ENCODE peak calls at places on chromosomes 12 and 14, in four cellular contexts. U is brain microvascular endothelial cell, Y is psoas muscle, C is stomach. I is an unnamed sample.

GRCh38 chr12:46553911-46554310 is 181.3 kb upstream of the SLC38A2 start:
- DNase-seq in U (no peak), C (no peak), Y (no peak), I (no peak)

GRCh38 chr12:119659289-119659897 is 8.5 kb upstream of the PRKAB1 start:
- DNase-seq in Y (no peak), U (peak), C (no peak), I (no peak)

GRCh38 chr14:61188196-61188595 is 92.9 kb downstream of the TMEM30B start:
- DNase-seq in Y (peak), U (peak), C (no peak), I (peak)

GRCh38 chr14:45679852-45680251 is 426.9 kb upstream of the MIS18BP1 start:
- DNase-seq in U (peak), Y (no peak), C (no peak), I (no peak)

GRCh38 chr14:68862954-68863594 is 70.2 kb upstream of the ZFP36L1 start:
- DNase-seq in Y (peak), C (peak), U (peak), I (peak)

GRCh38 chr12:30450872-30451271 is 244.8 kb downstream of the IPO8 start:
- DNase-seq in Y (no peak), U (peak), C (no peak), I (no peak)

GRCh38 chr12:65533177-65533883 is 254.8 kb downstream of the MSRB3 start:
- DNase-seq in Y (no peak), C (no peak), U (no peak), I (no peak)

GRCh38 chr14:72611506-72611905 is 282.4 kb downstream of the DPF3 start:
- DNase-seq in U (no peak), Y (no peak), C (no peak), I (no peak)

GRCh38 chr14:46108228-46108627 is 543.4 kb downstream of the RPL10L start:
- DNase-seq in C (no peak), U (no peak), Y (no peak), I (no peak)

GRCh38 chr14:50677527-50678063 is 9.5 kb upstream of the SAV1 start:
- DNase-seq in C (no peak), Y (no peak), U (peak), I (no peak)

GRCh38 chr12:117085318-117085947 is 13.8 kb downstream of the TESC start:
- DNase-seq in Y (no peak), U (no peak), C (no peak), I (no peak)

GRCh38 chr14:68884031-68885030 is 91.5 kb upstream of the ZFP36L1 start:
- DNase-seq in U (peak), Y (peak), C (no peak), I (peak)

GRCh38 chr14:72701610-72702009 is 192.3 kb downstream of the DPF3 start:
- DNase-seq in C (no peak), U (no peak), Y (no peak), I (peak)

GRCh38 chr12:56863789-56864188 is 70.4 kb downstream of the SDR9C7 start:
- DNase-seq in U (no peak), C (no peak), Y (no peak), I (no peak)

GRCh38 chr14:68145539-68145938 is 326.0 kb downstream of the RAD51B start:
- DNase-seq in Y (no peak), C (no peak), U (no peak), I (no peak)

GRCh38 chr12:76927170-76927784 is 48.5 kb upstream of the CSRP2 start:
- DNase-seq in U (peak), C (peak), Y (no peak), I (peak)

DNA sequence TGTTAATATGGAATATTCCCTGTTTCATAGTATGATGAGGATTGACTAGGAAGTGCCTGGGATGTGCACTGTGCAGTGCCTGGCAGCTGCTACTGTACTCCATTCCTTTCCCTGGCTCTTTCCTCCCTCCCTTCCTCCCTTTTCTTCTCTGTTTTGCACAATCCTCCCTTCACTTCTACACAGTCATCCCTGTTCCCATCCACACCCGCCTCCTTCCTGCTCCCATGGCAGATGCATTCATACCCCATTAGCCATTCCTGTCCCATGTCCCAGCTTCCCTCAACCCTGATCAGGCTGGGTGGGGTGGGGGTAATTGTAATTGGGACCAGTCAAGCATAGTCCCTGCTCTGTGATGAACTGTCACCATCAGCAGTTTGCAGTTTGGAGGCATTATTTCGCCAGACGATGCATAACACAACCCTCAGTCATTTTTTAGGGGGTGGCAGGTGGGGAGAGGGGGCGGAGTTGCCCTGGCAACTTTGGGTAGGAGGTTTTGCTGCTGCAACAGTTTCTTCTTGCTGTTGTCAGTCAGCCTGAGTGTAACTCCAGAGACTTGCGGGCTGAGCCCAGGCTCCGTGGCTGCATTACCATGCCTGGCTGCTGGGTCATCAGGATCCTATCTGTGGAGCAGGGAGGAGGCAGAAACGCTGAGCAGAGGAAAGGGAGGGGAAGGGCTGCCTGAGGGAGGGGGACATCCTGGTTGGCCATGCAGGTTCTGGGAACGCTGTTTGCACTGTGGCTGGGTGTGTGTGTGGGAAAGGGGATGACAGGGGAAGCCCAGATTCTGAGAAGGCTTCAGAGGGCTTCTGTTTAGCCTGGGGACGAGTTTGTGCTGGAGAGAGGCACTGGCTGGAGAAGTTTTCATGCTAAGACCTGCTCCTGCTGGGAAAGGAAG is 4.1 kb upstream of the KRT84 start:
- DNase-seq in Y (no peak), U (no peak), C (no peak), I (no peak)
- H3K27ac ChIP-seq in Y (no peak), U (no peak), C (no peak), I (no peak)

DNA sequence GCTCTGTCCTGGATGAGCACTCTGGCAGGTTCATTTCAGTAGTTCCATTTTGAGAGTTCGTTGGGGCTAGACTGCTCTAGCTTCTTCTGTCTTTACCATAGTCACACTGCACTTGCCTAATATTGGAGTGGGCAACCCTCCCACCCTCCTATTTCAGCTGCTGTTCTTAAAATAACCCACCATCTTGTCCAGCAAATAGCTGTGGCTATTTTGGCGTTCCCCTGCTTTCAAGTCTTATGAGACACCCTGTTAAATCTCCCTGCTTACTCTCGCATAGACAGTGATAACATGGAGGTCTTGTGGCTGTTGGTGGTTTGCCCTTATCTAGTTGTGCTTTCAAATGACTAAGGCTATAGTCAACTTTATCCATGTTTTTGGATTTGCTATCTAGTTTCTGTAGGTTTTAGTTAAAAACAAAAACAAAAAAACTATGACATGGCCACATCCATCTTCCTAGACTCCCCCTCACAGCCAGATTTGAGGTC is 65.5 kb downstream of the LRP6 start:
- DNase-seq in C (no peak), U (peak), Y (no peak), I (no peak)
- H3K27ac ChIP-seq in C (no peak), U (no peak), Y (peak), I (peak)

GRCh38 chr14:59678352-59678751 is 101.7 kb upstream of the CCDC175 start:
- DNase-seq in Y (no peak), U (no peak), C (no peak), I (no peak)
- H3K27ac ChIP-seq in Y (no peak), U (no peak), C (no peak), I (no peak)

DNA sequence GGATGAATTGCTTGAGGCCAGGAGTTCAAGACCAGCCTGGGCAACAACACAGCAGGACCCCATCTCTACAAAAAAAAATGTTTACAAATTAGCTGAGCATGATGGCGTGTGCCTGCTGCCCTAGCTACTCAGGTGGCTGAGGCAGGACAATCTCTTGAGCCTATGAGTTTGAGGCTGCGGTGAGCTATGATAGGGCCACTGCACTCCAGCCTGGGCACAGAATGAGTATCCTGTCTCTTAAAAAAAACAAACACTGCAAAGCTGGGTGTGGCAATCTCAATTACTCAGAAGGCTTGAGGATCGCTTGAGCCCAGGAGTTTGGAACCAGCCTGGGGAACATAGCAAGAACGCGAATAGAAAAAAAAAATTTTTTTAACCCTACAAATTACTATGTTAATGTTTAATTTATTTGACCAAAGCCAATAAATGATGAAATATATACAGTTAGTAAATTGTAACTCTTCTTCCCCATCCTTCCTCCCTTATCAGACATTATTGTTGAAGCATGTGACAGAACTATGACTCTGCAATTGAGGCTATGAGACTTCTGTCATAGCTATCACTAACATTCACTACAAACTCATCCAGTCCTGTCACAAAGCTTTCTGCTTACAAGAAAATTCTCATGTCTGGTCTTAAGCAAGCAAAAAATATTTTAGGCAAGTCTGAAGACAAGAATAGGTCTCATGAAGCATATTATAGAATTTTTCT is 9.8 kb downstream of the BTBD7 start:
- DNase-seq in U (no peak), C (no peak), Y (no peak), I (no peak)
- H3K27ac ChIP-seq in U (no peak), C (no peak), Y (no peak), I (no peak)

GRCh38 chr14:100402631-100403030 is 79.5 kb downstream of the SLC25A47 start:
- DNase-seq in C (no peak), Y (no peak), U (no peak), I (no peak)
- H3K27ac ChIP-seq in C (no peak), Y (no peak), U (no peak), I (no peak)

GRCh38 chr12:121545459-121545858 is 35.4 kb downstream of the KDM2B start:
- DNase-seq in C (no peak), U (no peak), Y (no peak), I (no peak)
- H3K27ac ChIP-seq in C (no peak), U (no peak), Y (no peak), I (no peak)

DNA sequence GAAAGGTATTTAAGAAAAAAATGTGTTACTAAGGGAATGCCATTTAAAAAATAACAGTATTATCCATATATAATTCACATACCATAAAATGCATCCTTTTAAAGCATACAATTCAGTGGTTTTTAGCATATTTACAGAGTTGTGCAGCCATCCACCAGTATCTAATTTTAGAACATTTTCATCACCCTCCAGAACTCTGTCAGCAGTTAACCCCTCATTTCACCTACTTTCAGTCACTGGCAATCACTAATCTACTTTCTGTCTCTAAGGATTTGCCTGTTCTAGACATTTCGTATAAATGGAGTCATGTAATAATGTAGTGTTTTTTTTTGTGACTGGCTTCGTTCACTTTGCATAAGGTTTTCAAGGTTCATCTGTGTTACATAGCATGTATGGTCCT is 33.4 kb downstream of the TBC1D15 start:
- DNase-seq in U (no peak), Y (no peak), C (no peak), I (no peak)
- H3K27ac ChIP-seq in U (no peak), Y (peak), C (no peak), I (no peak)

GRCh38 chr12:7061138-7061537 is 620 bp downstream of the C1S start:
- DNase-seq in U (no peak), C (no peak), Y (no peak), I (no peak)
- H3K27ac ChIP-seq in U (no peak), C (peak), Y (peak), I (peak)

I was measured in left ventricle myocardium inferior.